ENCODE peak calls at places on chromosomes 1 and 21, in eight cellular contexts. X, B, G, S, Q, C, F and U are unnamed samples.
A peak's percentile ranks its signal among the peaks of the same experiment; 100 is the strongest.

GRCh38 chr1:46204406-46204742 is 1.2 kb downstream of the LURAP1 start:
- DNase-seq in X (no peak), B (peak; percentile 86), G (no peak), S (no peak), Q (no peak), C (no peak), F (no peak), U (no peak)

GRCh38 chr21:24514081-24514733 is 1093.1 kb downstream of the MRPL39 start:
- DNase-seq in X (no peak), B (no peak), G (no peak), S (no peak), Q (no peak), C (peak; percentile 27), F (no peak), U (peak; percentile 3)

GRCh38 chr1:52752427-52752826 is 26.2 kb downstream of the ZYG11B start:
- DNase-seq in X (no peak), B (no peak), G (no peak), S (no peak), Q (no peak), C (peak; percentile 35), F (no peak), U (no peak)

GRCh38 chr21:14675774-14676530 is 129.8 kb upstream of the SAMSN1 start:
- DNase-seq in X (peak; percentile 45), B (no peak), G (no peak), S (no peak), Q (no peak), C (no peak), F (no peak), U (no peak)

GRCh38 chr1:89952021-89952995 is 42.6 kb upstream of the ZNF326 start:
- DNase-seq in X (no peak), B (no peak), G (no peak), S (no peak), Q (no peak), C (peak; percentile 90), F (no peak), U (no peak)

GRCh38 chr21:28763809-28764418 is 228.8 kb downstream of the LTN1 start:
- DNase-seq in X (no peak), B (no peak), G (no peak), S (no peak), Q (no peak), C (no peak), F (no peak), U (no peak)

GRCh38 chr1:7629465-7630195 is 141.5 kb upstream of the VAMP3 start:
- DNase-seq in X (no peak), B (no peak), G (no peak), S (no peak), Q (no peak), C (no peak), F (no peak), U (no peak)

GRCh38 chr1:109569323-109569722 is 20.9 kb downstream of the GNAI3 start:
- DNase-seq in X (no peak), B (no peak), G (no peak), S (no peak), Q (no peak), C (no peak), F (no peak), U (no peak)

GRCh38 chr1:53196485-53197271 is at the start of gene CPT2:
- DNase-seq in X (peak; percentile 92), B (peak; percentile 98), G (peak; percentile 86), S (peak; percentile 96), Q (peak; percentile 90), C (peak; percentile 90), F (peak; percentile 94), U (peak; percentile 96)

GRCh38 chr1:32013386-32014198 is at the start of gene KHDRBS1:
- DNase-seq in X (peak; percentile 98), B (peak; percentile 99), G (peak; percentile 97), S (peak; percentile 99), Q (peak; percentile 95), C (peak; percentile 99), F (peak; percentile 99), U (peak; percentile 100)

GRCh38 chr1:184329962-184330868 is 56.6 kb upstream of the C1orf21 start:
- DNase-seq in X (no peak), B (no peak), G (no peak), S (no peak), Q (no peak), C (no peak), F (no peak), U (no peak)

GRCh38 chr1:221635305-221635704 is 106.6 kb downstream of the DUSP10 start:
- DNase-seq in X (no peak), B (no peak), G (no peak), S (no peak), Q (no peak), C (no peak), F (no peak), U (no peak)

GRCh38 chr1:45568421-45568820 is 15.4 kb upstream of the NASP start:
- DNase-seq in X (no peak), B (no peak), G (no peak), S (no peak), Q (no peak), C (no peak), F (no peak), U (no peak)

GRCh38 chr1:199197695-199198094 is 558.9 kb downstream of the PTPRC start:
- DNase-seq in X (no peak), B (no peak), G (no peak), S (no peak), Q (no peak), C (no peak), F (no peak), U (no peak)

GRCh38 chr1:39153684-39154083 is 50.8 kb upstream of the MACF1 start:
- DNase-seq in X (no peak), B (no peak), G (no peak), S (no peak), Q (no peak), C (no peak), F (no peak), U (no peak)

GRCh38 chr1:153353226-153353947 is 4.3 kb upstream of the S100A9 start:
- DNase-seq in X (no peak), B (no peak), G (no peak), S (peak; percentile 42), Q (peak; percentile 49), C (no peak), F (no peak), U (peak; percentile 50)

GRCh38 chr1:156471496-156472490 is 28.8 kb downstream of the MEF2D start:
- DNase-seq in X (no peak), B (peak; percentile 98), G (no peak), S (peak; percentile 99), Q (peak; percentile 49), C (no peak), F (peak; percentile 50), U (no peak)

GRCh38 chr1:167095368-167095767 is 1.5 kb downstream of the STYXL2 start:
- DNase-seq in X (no peak), B (no peak), G (no peak), S (no peak), Q (no peak), C (peak; percentile 61), F (no peak), U (no peak)

GRCh38 chr1:168135982-168136708 is 585 bp downstream of the GPR161 start:
- DNase-seq in X (peak; percentile 31), B (peak; percentile 69), G (no peak), S (no peak), Q (peak; percentile 81), C (peak; percentile 17), F (peak; percentile 25), U (peak; percentile 13)

GRCh38 chr1:156627313-156627880 is 8.2 kb downstream of the HAPLN2 start:
- DNase-seq in X (no peak), B (no peak), G (no peak), S (no peak), Q (peak; percentile 75), C (peak; percentile 47), F (no peak), U (no peak)

GRCh38 chr1:184910596-184910995 is 63.7 kb downstream of the NIBAN1 start:
- DNase-seq in X (no peak), B (peak; percentile 89), G (no peak), S (no peak), Q (no peak), C (peak; percentile 28), F (no peak), U (no peak)

GRCh38 chr1:12610305-12610935 is 7.6 kb downstream of the DHRS3 start:
- DNase-seq in X (no peak), B (no peak), G (no peak), S (no peak), Q (no peak), C (peak; percentile 67), F (no peak), U (no peak)
- H3K27me3 ChIP-seq in X (no peaks in the 10 kb centered on the region), B (no peaks in the 10 kb centered on the region), G (peaks cover 2% of the 10 kb centered on the region), S (no peaks in the 10 kb centered on the region), Q (no peaks in the 10 kb centered on the region), C (no peaks in the 10 kb centered on the region), F (no peaks in the 10 kb centered on the region), U (no peaks in the 10 kb centered on the region)

GRCh38 chr1:55426156-55426555 is 211.0 kb upstream of the USP24 start:
- DNase-seq in X (no peak), B (no peak), G (no peak), S (no peak), Q (no peak), C (no peak), F (no peak), U (no peak)

GRCh38 chr1:55428236-55428635 is 213.1 kb upstream of the USP24 start:
- DNase-seq in X (no peak), B (no peak), G (no peak), S (no peak), Q (no peak), C (no peak), F (peak; percentile 17), U (no peak)

GRCh38 chr1:55427576-55427975 is 212.4 kb upstream of the USP24 start:
- DNase-seq in X (no peak), B (no peak), G (no peak), S (no peak), Q (no peak), C (no peak), F (no peak), U (no peak)

GRCh38 chr1:55425310-55425930 is 210.3 kb upstream of the USP24 start:
- DNase-seq in X (no peak), B (no peak), G (no peak), S (no peak), Q (no peak), C (no peak), F (no peak), U (no peak)

DNA sequence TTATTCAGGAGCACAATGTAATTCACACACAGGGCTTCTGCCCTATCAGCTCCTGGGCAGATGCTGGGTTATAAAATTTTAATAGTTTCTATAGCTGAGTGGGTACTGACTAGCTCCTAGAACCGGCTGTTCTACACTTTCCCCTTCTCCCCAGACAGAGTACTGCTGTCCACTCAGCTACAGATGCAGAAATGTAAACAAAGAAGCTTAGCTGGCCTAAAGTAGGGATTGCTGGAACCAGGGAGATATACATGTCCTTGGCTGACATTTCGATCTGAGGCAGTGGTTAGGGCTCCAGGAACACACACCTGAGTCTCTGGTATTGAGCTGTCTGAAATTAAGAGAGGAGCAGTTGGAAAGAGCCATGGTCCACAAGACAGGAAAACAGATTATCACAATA is 211.5 kb upstream of the USP24 start:
- DNase-seq in X (no peak), B (no peak), G (no peak), S (no peak), Q (no peak), C (peak; percentile 60), F (no peak), U (no peak)
- H3K4me3 ChIP-seq in X (no peak overlapping the region), B (no peak overlapping the region), G (no peak overlapping the region), S (no peak overlapping the region), Q (no peak overlapping the region), C (no peak overlapping the region), F (no peak overlapping the region), U (no peak overlapping the region)

GRCh38 chr1:26607191-26607590 is 77.6 kb downstream of the RPS6KA1 start:
- DNase-seq in X (no peak), B (no peak), G (no peak), S (no peak), Q (no peak), C (no peak), F (no peak), U (no peak)
- H3K27me3 ChIP-seq in X (no peaks in the 10 kb centered on the region), B (no peaks in the 10 kb centered on the region), G (peaks cover 12% of the 10 kb centered on the region), S (no peaks in the 10 kb centered on the region), Q (no peaks in the 10 kb centered on the region), C (peaks cover 28% of the 10 kb centered on the region), F (no peaks in the 10 kb centered on the region), U (no peaks in the 10 kb centered on the region)

GRCh38 chr1:205943245-205943644 is at the start of gene SLC26A9:
- DNase-seq in X (no peak), B (no peak), G (no peak), S (no peak), Q (no peak), C (no peak), F (no peak), U (no peak)
- H3K4me3 ChIP-seq in X (no peak within 1 kb of the TSS), B (no peak within 1 kb of the TSS), G (no peak within 1 kb of the TSS), S (no peak within 1 kb of the TSS), Q (no peak within 1 kb of the TSS), C (no peak within 1 kb of the TSS), F (no peak within 1 kb of the TSS), U (no peak within 1 kb of the TSS)